ENCODE peak calls at places on chromosomes 13 and 19, in seven cellular contexts. C is HCT116; T is heart right ventricle; M is CD4-positive, alpha-beta T cell; R is psoas muscle; V is stimulated activated naive CD8-positive, alpha-beta T cell treated with anti-CD3 and anti-CD28 coated beads, Interleukin-15, Interleukin-2, amounts not matched to agents 100 U/mL and 50 U/mL, for 24 hours; N is T-helper 17 cell. X is an unnamed sample.

GRCh38 chr19:49766938-49767315 is at the start of gene AP2A1:
- ATAC-seq in N (no peak), V (no peak), M (no peak), R (peak), C (peak), T (no peak), X (no peak)

GRCh38 chr19:47445937-47446402 is 25.7 kb downstream of the SLC8A2 start:
- ATAC-seq in M (peak), R (no peak), N (peak), T (peak), V (no peak), C (no peak), X (peak)

GRCh38 chr13:87129602-87130300 is 541.4 kb upstream of the SLITRK5 start:
- ATAC-seq in T (no peak), R (no peak), C (no peak), N (no peak), M (no peak), V (no peak), X (no peak)

GRCh38 chr13:47463002-47463401 is 538.1 kb downstream of the SUCLA2 start:
- ATAC-seq in T (no peak), M (no peak), V (no peak), C (no peak), N (no peak), R (no peak), X (no peak)

GRCh38 chr19:33125929-33126388 is 6.0 kb upstream of the WDR88 start:
- ATAC-seq in R (peak), M (peak), C (peak), T (peak), N (peak), V (peak), X (peak)

GRCh38 chr13:48630291-48630690 is 23.4 kb upstream of the CYSLTR2 start:
- ATAC-seq in V (no peak), T (no peak), N (no peak), M (no peak), R (no peak), C (no peak), X (no peak)

GRCh38 chr19:14563989-14564650 is 7.7 kb downstream of the NDUFB7 start:
- ATAC-seq in V (peak), C (peak), N (peak), T (peak), R (peak), M (peak), X (peak)

GRCh38 chr13:46385946-46386345 is 1.1 kb downstream of the RUBCNL start:
- ATAC-seq in R (no peak), N (no peak), V (no peak), C (no peak), M (no peak), T (no peak), X (no peak)

GRCh38 chr13:75995966-75996365 is 359.8 kb downstream of the LMO7 start:
- ATAC-seq in N (no peak), C (no peak), R (no peak), V (no peak), M (no peak), T (no peak), X (no peak)

GRCh38 chr19:2546128-2547032 is 70.5 kb downstream of the GADD45B start:
- ATAC-seq in R (peak), M (no peak), T (peak), V (no peak), C (no peak), N (no peak), X (no peak)

GRCh38 chr19:56670961-56671612 is 470 bp downstream of the ZNF835 start:
- ATAC-seq in C (no peak), N (peak), R (no peak), M (peak), T (no peak), V (peak), X (no peak)

GRCh38 chr19:36136975-36137686 is 2.7 kb upstream of the CAPNS1 start:
- ATAC-seq in M (no peak), T (peak), R (no peak), V (no peak), N (no peak), C (peak), X (peak)

GRCh38 chr13:94640676-94641075 is 39.0 kb downstream of the GPR180 start:
- ATAC-seq in T (no peak), N (no peak), M (no peak), R (no peak), V (no peak), C (no peak), X (no peak)

GRCh38 chr19:50203281-50204080 is at the start of gene MYH14:
- ATAC-seq in M (no peak), C (peak), T (peak), R (peak), N (no peak), V (no peak), X (peak)

GRCh38 chr19:50333737-50334617 is 4.8 kb upstream of the KCNC3 start:
- ATAC-seq in M (peak), T (peak), V (peak), R (peak), C (peak), N (peak), X (peak)

GRCh38 chr19:11453468-11454341 is 18.3 kb downstream of the PRKCSH start:
- ATAC-seq in T (no peak), R (no peak), V (no peak), N (peak), C (no peak), M (peak), X (no peak)

GRCh38 chr13:27034678-27035111 is 136.9 kb downstream of the USP12 start:
- ATAC-seq in N (no peak), C (no peak), T (peak), V (no peak), R (no peak), M (no peak), X (no peak)

GRCh38 chr13:108096301-108096700 is 119.0 kb downstream of the LIG4 start:
- ATAC-seq in R (no peak), M (no peak), V (no peak), C (no peak), T (no peak), N (no peak), X (no peak)

GRCh38 chr19:15443838-15444237 is 5.9 kb downstream of the WIZ start:
- ATAC-seq in C (no peak), V (no peak), M (no peak), N (no peak), R (peak), T (peak), X (no peak)

GRCh38 chr19:5968431-5969373 is 9.2 kb downstream of the RANBP3 start:
- ATAC-seq in N (no peak), M (no peak), T (peak), R (peak), C (peak), V (no peak), X (no peak)

GRCh38 chr13:81988542-81988941 is 1647.6 kb upstream of the SPRY2 start:
- ATAC-seq in C (no peak), N (no peak), T (no peak), R (no peak), M (no peak), V (no peak), X (no peak)

GRCh38 chr13:77836423-77836822 is 82.2 kb downstream of the EDNRB start:
- ATAC-seq in R (no peak), T (peak), C (no peak), N (no peak), M (no peak), V (peak), X (no peak)

GRCh38 chr19:31803819-31804446 is 454.7 kb upstream of the TSHZ3 start:
- ATAC-seq in C (no peak), M (no peak), N (no peak), V (no peak), T (no peak), R (no peak), X (no peak)

GRCh38 chr19:10921199-10921879 is 7.1 kb downstream of the YIPF2 start:
- ATAC-seq in T (peak), M (no peak), R (peak), N (no peak), V (no peak), C (no peak), X (peak)

GRCh38 chr13:109113427-109113826 is 484.0 kb downstream of the MYO16 start:
- ATAC-seq in N (no peak), V (no peak), C (no peak), T (no peak), R (no peak), M (no peak), X (no peak)

GRCh38 chr13:110409581-110409992 is 102.5 kb downstream of the COL4A2 start:
- ATAC-seq in V (no peak), R (no peak), N (no peak), C (no peak), M (no peak), T (peak), X (peak)

GRCh38 chr19:5547881-5548280 is 19.9 kb downstream of the TINCR start:
- ATAC-seq in T (no peak), M (no peak), R (no peak), C (peak), V (no peak), N (peak), X (peak)

GRCh38 chr13:73938375-73939070 is 195.7 kb downstream of the KLF12 start:
- ATAC-seq in R (no peak), T (peak), C (peak), V (peak), N (no peak), M (no peak), X (peak)

GRCh38 chr19:9916719-9917118 is 19.6 kb downstream of the OLFM2 start:
- ATAC-seq in N (no peak), R (no peak), M (no peak), C (no peak), T (no peak), V (no peak), X (no peak)

GRCh38 chr19:45144431-45145269 is 16.1 kb downstream of the NKPD1 start:
- ATAC-seq in R (no peak), M (no peak), T (no peak), C (no peak), N (no peak), V (no peak), X (no peak)

GRCh38 chr13:99227909-99228688 is 27.4 kb downstream of the UBAC2 start:
- ATAC-seq in V (peak), T (no peak), N (no peak), R (peak), C (no peak), M (no peak), X (no peak)

GRCh38 chr19:6070179-6071102 is 39.9 kb downstream of the RFX2 start:
- ATAC-seq in R (no peak), N (no peak), M (no peak), T (no peak), V (no peak), C (no peak), X (no peak)

GRCh38 chr19:10984166-10984735 is 23.4 kb downstream of the SMARCA4 start:
- ATAC-seq in N (no peak), T (peak), C (peak), V (no peak), M (no peak), R (no peak), X (no peak)

GRCh38 chr19:15265849-15266248 is 33.6 kb upstream of the EPHX3 start:
- ATAC-seq in C (no peak), R (peak), V (no peak), T (peak), M (no peak), N (no peak), X (peak)

GRCh38 chr13:90943961-90944360 is 403.5 kb upstream of the MIR17HG start:
- ATAC-seq in M (no peak), T (no peak), N (no peak), C (no peak), V (no peak), R (no peak), X (no peak)

GRCh38 chr19:12789098-12789903 is 2.0 kb upstream of the JUNB start:
- ATAC-seq in T (no peak), V (no peak), N (no peak), C (peak), M (no peak), R (no peak), X (no peak)

GRCh38 chr19:10292789-10293636 is 3.3 kb downstream of the ICAM5 start:
- ATAC-seq in M (no peak), R (no peak), V (no peak), N (no peak), C (no peak), T (no peak), X (no peak)

X was measured in SK-N-SH treated with all-trans-retinoic acid at 6 μM for 48 hours.